ENCODE peak calls at places on chromosome 19, in ten cellular contexts. H, L, Z, E, S, B, U, W, X and V are unnamed samples.
A peak's percentile ranks its signal among the peaks of the same experiment; 100 is the strongest.

GRCh38 chr19:1811942-1812425 is at the start of gene ATP8B3:
- DNase-seq in U (no peak), W (no peak), B (no peak), H (no peak), Z (no peak), X (no peak), L (no peak), S (peak; percentile 70), E (no peak), V (no peak)

GRCh38 chr19:17648097-17648660 is 40.0 kb downstream of the UNC13A start:
- DNase-seq in W (no peak), X (no peak), U (no peak), E (no peak), Z (no peak), L (no peak), S (no peak), H (peak; percentile 41), B (peak; percentile 9), V (no peak)

GRCh38 chr19:52428937-52429336 is at the start of gene ZNF534:
- DNase-seq in X (no peak), U (no peak), S (no peak), H (no peak), L (no peak), Z (no peak), B (no peak), W (no peak), E (no peak), V (no peak)

GRCh38 chr19:4066176-4066606 is 508 bp downstream of the ZBTB7A start:
- DNase-seq in L (no peak), B (no peak), X (peak; percentile 53), W (no peak), S (no peak), U (no peak), H (no peak), Z (no peak), E (no peak), V (no peak)

GRCh38 chr19:10419646-10420443 is 493 bp upstream of the PDE4A start:
- DNase-seq in B (peak; percentile 88), H (peak; percentile 77), U (peak; percentile 72), W (peak; percentile 61), L (no peak), Z (peak; percentile 95), S (no peak), X (no peak), E (peak; percentile 90), V (no peak)

GRCh38 chr19:52993342-52994178 is 20.2 kb upstream of the ERVV-1 start:
- DNase-seq in L (peak; percentile 85), E (peak; percentile 13), Z (peak; percentile 96), B (peak; percentile 47), H (peak; percentile 89), W (peak; percentile 66), S (peak; percentile 80), U (peak; percentile 89), X (peak; percentile 79), V (peak; percentile 69)

GRCh38 chr19:38425810-38426466 is at the start of gene RASGRP4:
- DNase-seq in S (peak; percentile 31), Z (no peak), H (peak; percentile 74), X (peak; percentile 25), L (no peak), E (no peak), B (no peak), W (no peak), U (peak; percentile 4), V (no peak)

GRCh38 chr19:16206637-16207036 is 8.9 kb downstream of the AP1M1 start:
- DNase-seq in H (no peak), S (no peak), X (peak; percentile 9), Z (no peak), U (no peak), W (no peak), B (no peak), L (no peak), E (no peak), V (no peak)

GRCh38 chr19:48506138-48506733 is 5.4 kb downstream of the LMTK3 start:
- DNase-seq in B (peak; percentile 51), L (no peak), U (peak; percentile 68), E (peak; percentile 84), H (no peak), W (peak; percentile 47), S (no peak), X (no peak), Z (peak; percentile 47), V (no peak)

GRCh38 chr19:3184847-3185481 is 766 bp upstream of the NCLN start:
- DNase-seq in B (peak; percentile 70), L (peak; percentile 80), Z (peak; percentile 79), W (no peak), S (peak; percentile 36), H (no peak), U (peak; percentile 80), E (no peak), X (peak; percentile 77), V (peak; percentile 31)

GRCh38 chr19:45934551-45935230 is 20.1 kb upstream of the NANOS2 start:
- DNase-seq in W (no peak), B (no peak), X (no peak), U (no peak), Z (no peak), L (no peak), S (no peak), H (peak; percentile 52), E (no peak), V (no peak)

GRCh38 chr19:16330368-16330801 is 5.8 kb downstream of the KLF2 start:
- DNase-seq in S (peak; percentile 92), L (peak; percentile 75), W (peak; percentile 90), U (peak; percentile 69), H (peak; percentile 95), B (no peak), X (peak; percentile 58), Z (no peak), E (peak; percentile 90), V (peak; percentile 77)

GRCh38 chr19:22257381-22257780 is 28.9 kb upstream of the ZNF729 start:
- DNase-seq in Z (no peak), L (no peak), B (no peak), H (no peak), W (no peak), S (no peak), U (no peak), E (no peak), X (no peak), V (no peak)

GRCh38 chr19:46515879-46516350 is 20.2 kb upstream of the PNMA8B start:
- DNase-seq in X (no peak), S (no peak), H (no peak), W (peak; percentile 33), U (peak; percentile 60), B (peak; percentile 50), Z (peak; percentile 57), E (peak; percentile 71), L (no peak), V (no peak)

GRCh38 chr19:10780368-10780767 is 55.6 kb downstream of the TMED1 start:
- DNase-seq in B (no peak), Z (no peak), X (peak; percentile 75), H (no peak), W (peak; percentile 54), U (peak; percentile 95), L (peak; percentile 58), S (no peak), E (no peak), V (no peak)

GRCh38 chr19:56132316-56132822 is 8.7 kb upstream of the ZNF444 start:
- DNase-seq in S (no peak), H (no peak), Z (peak; percentile 91), X (no peak), E (no peak), U (peak; percentile 86), L (no peak), W (peak; percentile 66), B (no peak), V (no peak)

GRCh38 chr19:11203194-11204075 is 6.1 kb upstream of the KANK2 start:
- DNase-seq in L (peak; percentile 98), S (no peak), U (peak; percentile 93), Z (peak; percentile 79), X (peak; percentile 87), B (peak; percentile 32), E (peak; percentile 64), W (peak; percentile 71), H (peak; percentile 94), V (peak; percentile 80)

GRCh38 chr19:44747739-44748425 is 626 bp upstream of the BCL3 start:
- DNase-seq in U (peak; percentile 81), H (peak; percentile 93), Z (peak; percentile 17), E (peak; percentile 92), L (peak; percentile 71), X (peak; percentile 73), W (peak; percentile 61), B (peak; percentile 63), S (no peak), V (no peak)
- H3K4me1 ChIP-seq in U (peaks cover 4% of the 10 kb centered on the region), H (peaks cover 22% of the 10 kb centered on the region), Z (no peaks in the 10 kb centered on the region), E (peaks cover 75% of the 10 kb centered on the region), L (peaks cover 5% of the 10 kb centered on the region), X (peaks cover 63% of the 10 kb centered on the region), W (peaks cover 31% of the 10 kb centered on the region), B (peaks cover 7% of the 10 kb centered on the region), S (peaks cover 44% of the 10 kb centered on the region), V (peaks cover 73% of the 10 kb centered on the region)

DNA sequence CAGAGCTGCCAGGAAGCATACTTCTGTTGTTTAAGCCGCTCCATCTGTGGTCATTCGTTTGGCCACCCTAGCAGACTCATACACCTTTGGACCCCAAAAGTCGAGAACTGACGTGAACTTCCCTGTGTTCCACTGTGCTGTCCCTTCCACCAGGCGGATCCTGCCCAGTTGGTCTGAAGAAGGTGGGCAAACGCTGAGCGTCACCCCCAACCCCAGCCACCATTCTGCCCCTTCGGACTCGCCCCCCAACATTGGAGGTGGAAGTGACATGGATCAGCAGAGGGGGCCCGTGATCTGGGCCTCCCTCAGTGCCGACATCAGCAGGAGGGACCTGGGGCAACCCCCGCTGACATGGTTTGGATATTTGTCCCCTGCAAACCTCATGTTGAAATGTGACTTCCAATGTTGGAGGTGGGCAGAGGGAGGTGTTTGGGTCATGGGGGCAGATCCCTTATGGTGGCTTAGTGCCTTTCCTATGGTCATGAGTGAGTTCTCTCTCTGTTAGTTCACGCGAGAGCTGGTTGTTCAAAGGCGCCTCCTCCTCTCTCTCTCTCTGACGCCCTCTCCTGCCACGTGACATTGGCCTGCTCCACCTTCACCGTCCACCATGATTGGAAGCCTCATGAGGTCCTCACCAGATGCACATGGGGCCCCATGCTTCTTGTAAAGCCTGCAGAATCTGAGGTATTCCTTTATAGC is 93.6 kb upstream of the ZNF507 start:
- DNase-seq in L (no peak), U (no peak), E (no peak), X (no peak), B (no peak), S (no peak), Z (no peak), W (no peak), H (no peak), V (no peak)
- H3K4me1 ChIP-seq in L (no peaks in the 10 kb centered on the region), U (no peaks in the 10 kb centered on the region), E (no peaks in the 10 kb centered on the region), X (no peaks in the 10 kb centered on the region), B (no peaks in the 10 kb centered on the region), S (no peaks in the 10 kb centered on the region), Z (no peaks in the 10 kb centered on the region), W (no peaks in the 10 kb centered on the region), H (no peaks in the 10 kb centered on the region), V (no peaks in the 10 kb centered on the region)

GRCh38 chr19:42419309-42419708 is 7.9 kb downstream of the LIPE start:
- DNase-seq in Z (no peak), H (peak; percentile 68), W (no peak), L (no peak), E (no peak), U (no peak), B (no peak), X (no peak), S (no peak), V (no peak)
- H3K4me1 ChIP-seq in Z (peaks cover 7% of the 10 kb centered on the region), H (peaks cover 8% of the 10 kb centered on the region), W (peaks cover 9% of the 10 kb centered on the region), L (peaks cover 6% of the 10 kb centered on the region), E (peaks cover 18% of the 10 kb centered on the region), U (peaks cover 11% of the 10 kb centered on the region), B (peaks cover 5% of the 10 kb centered on the region), X (peaks cover 19% of the 10 kb centered on the region), S (peaks cover 26% of the 10 kb centered on the region), V (peaks cover 16% of the 10 kb centered on the region)

DNA sequence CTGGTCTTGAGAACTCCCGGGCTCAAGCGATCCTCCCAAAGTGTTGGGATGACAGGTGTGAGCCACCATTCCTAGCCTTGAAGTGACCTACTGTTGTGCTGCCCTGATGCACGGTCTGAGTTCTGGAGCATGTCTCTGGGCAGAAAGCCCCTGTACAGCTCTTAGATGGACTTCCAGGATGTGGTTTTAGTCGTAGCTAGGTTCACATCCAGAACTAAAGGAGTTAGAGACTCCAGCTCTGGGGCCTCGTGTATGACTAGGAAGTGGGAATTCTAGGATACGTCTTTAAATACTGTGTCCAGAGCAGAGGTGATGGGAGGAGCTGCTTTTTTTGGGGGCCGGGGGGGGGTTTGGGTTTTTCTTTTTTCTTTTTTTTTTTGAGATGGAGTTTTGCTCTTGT is 12.2 kb downstream of the UPF1 start:
- DNase-seq in Z (no peak), B (no peak), X (no peak), U (no peak), L (no peak), H (no peak), E (no peak), W (no peak), S (no peak), V (no peak)
- H3K4me1 ChIP-seq in Z (peaks cover 16% of the 10 kb centered on the region), B (no peaks in the 10 kb centered on the region), X (peaks cover 75% of the 10 kb centered on the region), U (peaks cover 15% of the 10 kb centered on the region), L (peaks cover 46% of the 10 kb centered on the region), H (peaks cover 44% of the 10 kb centered on the region), E (peaks cover 4% of the 10 kb centered on the region), W (peaks cover 28% of the 10 kb centered on the region), S (peaks cover 46% of the 10 kb centered on the region), V (peaks cover 38% of the 10 kb centered on the region)